ENCODE peak calls at places on chromosome 3, in nine cellular contexts. X, A, L, O, M, H, Z, I and P are unnamed samples.
A peak's percentile ranks its signal among the peaks of the same experiment; 100 is the strongest.

GRCh38 chr3:102444101-102444500 is 9.3 kb downstream of the ZPLD1 start:
- DNase-seq in X (no peak), A (no peak), L (no peak), O (no peak), M (no peak), H (no peak), Z (no peak), I (no peak), P (peak; percentile 70)

GRCh38 chr3:118540826-118541225 is 493.8 kb downstream of the IGSF11 start:
- DNase-seq in X (no peak), A (no peak), L (no peak), O (no peak), M (no peak), H (no peak), Z (no peak), I (no peak), P (no peak)

GRCh38 chr3:149587383-149587782 is 70.4 kb downstream of the WWTR1 start:
- DNase-seq in X (no peak), A (no peak), L (no peak), O (no peak), M (no peak), H (no peak), Z (no peak), I (no peak), P (no peak)

GRCh38 chr3:45904931-45905330 is 18.6 kb downstream of the CCR9 start:
- DNase-seq in X (no peak), A (no peak), L (no peak), O (no peak), M (no peak), H (peak; percentile 42), Z (no peak), I (no peak), P (no peak)

GRCh38 chr3:182802413-182802812 is 9.1 kb downstream of the ATP11B start:
- DNase-seq in X (no peak), A (no peak), L (no peak), O (no peak), M (no peak), H (no peak), Z (no peak), I (no peak), P (no peak)

GRCh38 chr3:195903950-195904290 is 4.4 kb downstream of the TNK2 start:
- DNase-seq in X (no peak), A (no peak), L (no peak), O (no peak), M (no peak), H (no peak), Z (no peak), I (peak; percentile 58), P (no peak)

GRCh38 chr3:73080201-73080966 is 18.9 kb downstream of the EBLN2 start:
- DNase-seq in X (no peak), A (no peak), L (no peak), O (no peak), M (no peak), H (no peak), Z (no peak), I (no peak), P (no peak)

GRCh38 chr3:113753376-113753985 is 6.6 kb downstream of the ATP6V1A start:
- DNase-seq in X (no peak), A (no peak), L (no peak), O (no peak), M (no peak), H (no peak), Z (no peak), I (no peak), P (no peak)

GRCh38 chr3:8490079-8490552 is 11.5 kb upstream of the LMCD1 start:
- DNase-seq in X (no peak), A (no peak), L (no peak), O (peak; percentile 94), M (no peak), H (no peak), Z (peak; percentile 68), I (no peak), P (peak; percentile 100)

GRCh38 chr3:170572665-170573253 is 13.1 kb downstream of the SLC7A14 start:
- DNase-seq in X (no peak), A (no peak), L (no peak), O (peak; percentile 81), M (no peak), H (no peak), Z (peak; percentile 51), I (no peak), P (peak; percentile 91)